ENCODE peak calls at places on chromosomes 3 and 15, in five cellular contexts. O is endothelial cell of umbilical vein; F is small intestine; W is CD8-positive, alpha-beta T cell; X is IMR-90. Y is an unnamed sample.

GRCh38 chr3:196524527-196524926 is 9.4 kb upstream of the SMCO1 start:
- DNase-seq in O (peak), X (peak), F (no peak), W (no peak), Y (no peak)

GRCh38 chr3:4306091-4306490 is 2.9 kb downstream of the SETMAR start:
- DNase-seq in W (no peak), F (no peak), X (no peak), O (no peak), Y (no peak)

GRCh38 chr3:48661501-48662139 is 1.1 kb downstream of the CELSR3 start:
- DNase-seq in O (peak), X (peak), W (peak), F (peak), Y (peak)

GRCh38 chr15:29516929-29517328 is 247.3 kb upstream of the NSMCE3 start:
- DNase-seq in W (no peak), F (no peak), O (no peak), X (no peak), Y (no peak)

GRCh38 chr15:85667491-85668424 is 127.0 kb downstream of the KLHL25 start:
- DNase-seq in W (peak), X (peak), O (peak), F (peak), Y (peak)

GRCh38 chr15:70752142-70752754 is 11.1 kb downstream of the UACA start:
- DNase-seq in F (peak), X (no peak), W (peak), O (no peak), Y (peak)

GRCh38 chr3:135751991-135752390 is 213.5 kb upstream of the PPP2R3A start:
- DNase-seq in O (no peak), X (no peak), W (no peak), F (no peak), Y (no peak)

GRCh38 chr3:132348531-132348930 is 31.3 kb downstream of the ACP3 start:
- DNase-seq in F (no peak), O (no peak), X (no peak), W (no peak), Y (no peak)

GRCh38 chr3:108548886-108549285 is 38.5 kb upstream of the MYH15 start:
- DNase-seq in W (no peak), F (no peak), O (no peak), X (no peak), Y (no peak)

GRCh38 chr15:68517285-68517711 is 61.5 kb upstream of the CORO2B start:
- DNase-seq in F (no peak), W (no peak), X (no peak), O (no peak), Y (no peak)

GRCh38 chr15:33194237-33194636 is 277 bp downstream of the FMN1 start:
- DNase-seq in W (no peak), X (no peak), F (no peak), O (no peak), Y (no peak)

GRCh38 chr15:67100808-67101581 is 35.6 kb downstream of the SMAD3 start:
- DNase-seq in X (no peak), O (no peak), F (no peak), W (no peak), Y (no peak)

GRCh38 chr3:25831578-25831977 is 41.7 kb downstream of the OXSM start:
- DNase-seq in W (no peak), X (peak), F (no peak), O (peak), Y (no peak)

GRCh38 chr3:38411591-38411990 is 42.1 kb upstream of the ACVR2B start:
- DNase-seq in W (no peak), F (no peak), O (no peak), X (no peak), Y (no peak)

GRCh38 chr3:53146319-53146868 is 14.6 kb upstream of the PRKCD start:
- DNase-seq in F (no peak), W (no peak), O (no peak), X (no peak), Y (no peak)

GRCh38 chr3:53147161-53147902 is 13.7 kb upstream of the PRKCD start:
- DNase-seq in F (no peak), X (peak), O (no peak), W (no peak), Y (no peak)

GRCh38 chr3:53142986-53143385 is 12.8 kb upstream of the RFT1 start:
- DNase-seq in O (no peak), F (no peak), W (no peak), X (no peak), Y (no peak)

GRCh38 chr3:53144446-53144845 is 14.2 kb upstream of the RFT1 start:
- DNase-seq in W (no peak), O (no peak), F (no peak), X (no peak), Y (no peak)

DNA sequence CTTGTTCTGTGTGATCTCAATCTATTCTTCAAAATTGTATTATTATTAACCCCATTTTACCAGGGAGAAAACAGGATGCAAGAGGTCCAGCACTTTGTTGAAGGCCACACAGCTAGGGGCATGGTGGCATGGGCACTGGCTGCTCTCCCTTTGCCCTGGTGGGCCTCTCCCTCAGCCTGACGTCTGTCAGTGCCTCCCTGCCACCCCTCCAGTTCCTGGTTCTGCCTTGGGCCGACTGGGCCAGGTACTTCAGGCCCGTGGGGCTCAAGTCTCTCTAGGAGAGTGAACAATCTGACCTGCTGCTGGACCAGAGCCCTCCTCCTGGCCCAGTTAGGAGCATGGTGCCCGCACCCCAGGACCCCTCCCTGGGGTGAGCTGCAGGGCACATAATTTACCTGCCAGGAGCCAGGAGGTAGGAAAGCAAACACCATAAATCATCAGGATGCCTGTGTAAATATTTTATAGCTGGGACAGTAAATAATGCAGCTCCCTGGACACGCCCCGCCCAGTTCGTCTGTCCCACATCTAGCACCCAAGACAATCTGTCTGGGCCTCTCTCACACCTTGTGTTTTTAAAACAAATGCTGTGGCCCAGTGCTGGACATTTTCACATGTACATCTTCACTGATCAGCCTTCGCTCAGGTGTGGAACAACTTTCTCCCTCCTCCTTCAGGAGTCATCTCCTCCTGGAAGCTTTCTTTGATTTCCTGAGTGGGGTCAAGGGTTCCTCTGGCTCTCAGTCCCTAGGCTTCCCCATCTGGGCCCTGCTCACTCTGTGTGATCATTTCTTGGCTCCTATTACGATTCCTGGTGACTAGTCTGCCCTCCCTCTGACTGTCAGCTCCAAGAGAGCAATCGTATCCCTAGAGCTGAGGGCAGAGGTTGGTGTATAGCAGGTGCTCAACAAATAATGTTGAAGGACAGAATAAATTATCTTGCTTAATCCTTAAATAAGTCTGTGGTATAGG is 15.2 kb upstream of the RFT1 start:
- DNase-seq in X (peak), F (peak), W (no peak), O (no peak), Y (no peak)
- H3K27ac ChIP-seq in X (no peak), F (peak), W (no peak), O (no peak), Y (no peak)

GRCh38 chr3:124986153-124987143 is 51.9 kb upstream of the MUC13 start:
- DNase-seq in X (peak), W (no peak), F (peak), O (peak), Y (no peak)

GRCh38 chr3:124997303-124998246 is 58.2 kb downstream of the HEG1 start:
- DNase-seq in X (no peak), F (no peak), O (no peak), W (no peak), Y (no peak)

GRCh38 chr3:124993462-124993861 is 58.9 kb upstream of the MUC13 start:
- DNase-seq in W (no peak), O (no peak), X (no peak), F (no peak), Y (no peak)

GRCh38 chr3:124995460-124995994 is 60.3 kb downstream of the HEG1 start:
- DNase-seq in F (peak), O (peak), X (peak), W (peak), Y (peak)

DNA sequence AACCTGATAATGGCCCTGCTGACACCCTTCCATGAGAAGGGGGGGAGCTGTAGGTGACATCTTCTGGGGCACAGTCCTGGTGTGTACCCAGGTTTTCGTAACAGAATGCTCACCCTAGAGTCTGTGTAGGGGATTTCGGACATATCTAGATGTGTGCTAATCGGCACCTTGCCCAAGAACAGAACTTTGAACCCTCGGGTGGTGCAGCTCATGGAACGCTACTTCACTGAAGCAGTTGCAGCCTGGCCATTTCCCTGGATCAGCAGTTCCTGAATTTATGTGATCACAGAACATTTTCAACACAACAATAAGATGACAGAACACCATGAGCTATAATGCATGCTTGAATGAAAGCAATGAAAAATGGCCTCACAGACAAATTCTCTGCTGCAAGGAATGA is 57.5 kb upstream of the MUC13 start:
- DNase-seq in X (no peak), O (no peak), W (no peak), F (peak), Y (no peak)
- H3K27ac ChIP-seq in X (no peak), O (no peak), W (no peak), F (peak), Y (no peak)

DNA sequence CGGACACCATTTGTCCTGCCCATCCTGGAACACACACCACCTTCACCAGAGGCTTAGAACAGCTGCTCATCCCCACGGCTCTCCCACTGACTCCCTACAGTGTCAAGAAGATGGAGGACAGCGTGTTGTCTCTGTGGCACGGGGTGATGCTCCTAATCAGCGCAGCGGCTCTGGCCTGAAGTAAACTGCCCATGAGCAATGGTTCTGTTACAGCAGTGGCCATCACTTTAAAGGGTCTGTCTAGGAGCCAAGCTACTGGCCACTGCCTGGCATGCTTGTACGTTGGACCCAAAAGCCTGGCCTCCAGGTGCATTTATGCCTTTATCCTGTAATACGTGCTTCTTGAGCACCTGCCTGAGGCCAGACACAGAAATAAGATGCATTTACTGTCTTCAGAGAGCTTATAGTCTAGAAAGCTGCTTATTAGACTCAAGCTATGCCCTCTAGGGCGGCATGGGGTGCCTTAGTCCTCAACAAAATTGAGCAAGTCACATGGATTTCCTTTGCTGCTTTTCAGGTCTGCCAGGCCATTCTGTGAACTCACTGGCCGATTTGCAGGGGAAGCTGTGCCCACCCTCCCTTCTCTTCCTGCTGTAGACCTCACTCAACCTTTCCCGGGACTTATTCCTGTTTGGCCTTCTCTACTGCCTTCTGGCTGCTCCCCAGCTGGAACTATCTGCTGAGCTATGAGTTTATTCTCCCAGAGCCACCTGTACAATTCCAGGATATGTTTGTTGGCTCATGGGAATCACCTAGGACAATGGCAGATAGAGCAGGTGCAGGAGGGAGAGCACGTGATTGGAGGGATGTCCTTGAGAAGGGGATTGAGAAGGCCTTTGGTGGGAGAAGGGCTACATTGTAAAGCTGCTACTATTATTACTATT is 51.9 kb downstream of the STARD5 start:
- DNase-seq in X (no peak), O (no peak), W (no peak), F (no peak), Y (no peak)
- H3K27ac ChIP-seq in X (no peak), O (no peak), W (no peak), F (no peak), Y (no peak)

GRCh38 chr15:78730955-78731354 is 80.3 kb downstream of the ADAMTS7 start:
- DNase-seq in W (no peak), X (no peak), O (no peak), F (no peak), Y (no peak)

GRCh38 chr15:78726870-78727551 is 84.3 kb downstream of the ADAMTS7 start:
- DNase-seq in F (peak), W (no peak), X (no peak), O (no peak), Y (no peak)

GRCh38 chr15:78732634-78733033 is 78.6 kb downstream of the ADAMTS7 start:
- DNase-seq in W (no peak), X (no peak), F (no peak), O (no peak), Y (no peak)

GRCh38 chr15:78727561-78727960 is 83.7 kb downstream of the ADAMTS7 start:
- DNase-seq in F (no peak), W (no peak), X (no peak), O (no peak), Y (no peak)
- H3K27ac ChIP-seq in F (no peak), W (no peak), X (no peak), O (no peak), Y (no peak)

Y was measured in naive thymus-derived CD4-positive, alpha-beta T cell.